ENCODE peak calls at places on chromosomes 1 and 21, in six cellular contexts. O, F, P, I, T and V are unnamed samples.

GRCh38 chr1:18288609-18289219 is 181.1 kb downstream of the IGSF21 start:
- DNase-seq in O (no peak), F (peak; percentile 30), P (no peak), I (no peak), T (no peak), V (no peak)

GRCh38 chr1:17251699-17252376 is 2.9 kb downstream of the PADI3 start:
- DNase-seq in O (no peak), F (no peak), P (no peak), I (no peak), T (no peak), V (no peak)

GRCh38 chr1:205810448-205811157 is 2.4 kb downstream of the SLC41A1 start:
- DNase-seq in O (no peak), F (peak; percentile 43), P (no peak), I (no peak), T (no peak), V (no peak)

GRCh38 chr1:175269151-175269550 is 76.6 kb upstream of the KIAA0040 start:
- DNase-seq in O (no peak), F (no peak), P (no peak), I (no peak), T (no peak), V (no peak)

GRCh38 chr1:217140041-217140901 is 417.0 kb upstream of the ESRRG start:
- DNase-seq in O (no peak), F (no peak), P (no peak), I (no peak), T (peak; percentile 59), V (no peak)

GRCh38 chr1:151968058-151968457 is 25.6 kb downstream of the S100A10 start:
- DNase-seq in O (no peak), F (peak; percentile 51), P (no peak), I (no peak), T (peak; percentile 67), V (no peak)

GRCh38 chr1:183877321-183877720 is 72.4 kb downstream of the RGL1 start:
- DNase-seq in O (peak; percentile 66), F (no peak), P (peak; percentile 90), I (peak; percentile 72), T (no peak), V (peak; percentile 86)

GRCh38 chr1:62437273-62437945 is 560 bp downstream of the USP1 start:
- DNase-seq in O (no peak), F (peak; percentile 41), P (peak; percentile 81), I (no peak), T (no peak), V (no peak)

GRCh38 chr1:205263580-205264190 is 35.9 kb downstream of the TMCC2 start:
- DNase-seq in O (no peak), F (peak; percentile 75), P (no peak), I (no peak), T (no peak), V (no peak)

GRCh38 chr1:2258996-2259395 is 30.9 kb downstream of the SKI start:
- DNase-seq in O (no peak), F (no peak), P (no peak), I (no peak), T (no peak), V (peak; percentile 78)

GRCh38 chr1:206723500-206724472 is 39.1 kb downstream of the MAPKAPK2 start:
- DNase-seq in O (no peak), F (no peak), P (peak; percentile 79), I (no peak), T (no peak), V (peak; percentile 63)

GRCh38 chr1:111275079-111275478 is 15.6 kb upstream of the CHIA start:
- DNase-seq in O (peak; percentile 25), F (no peak), P (peak; percentile 84), I (peak; percentile 18), T (no peak), V (no peak)

GRCh38 chr1:177013273-177013672 is 151.2 kb downstream of the ASTN1 start:
- DNase-seq in O (no peak), F (no peak), P (no peak), I (no peak), T (no peak), V (no peak)

GRCh38 chr21:39316729-39317128 is 3.3 kb upstream of the BRWD1 start:
- DNase-seq in O (no peak), F (no peak), P (no peak), I (no peak), T (no peak), V (no peak)

GRCh38 chr1:9196129-9197040 is 38.2 kb upstream of the H6PD start:
- DNase-seq in O (peak; percentile 83), F (peak; percentile 65), P (peak; percentile 82), I (peak; percentile 73), T (peak; percentile 82), V (no peak)

GRCh38 chr1:8816831-8817412 is 518 bp downstream of the RERE start:
- DNase-seq in O (no peak), F (peak; percentile 51), P (peak; percentile 74), I (peak; percentile 58), T (peak; percentile 70), V (peak; percentile 87)

GRCh38 chr1:30735124-30735523 is 11.7 kb upstream of the MATN1 start:
- DNase-seq in O (no peak), F (no peak), P (no peak), I (no peak), T (no peak), V (peak; percentile 68)

GRCh38 chr1:205583461-205584130 is 48.2 kb downstream of the ELK4 start:
- DNase-seq in O (no peak), F (no peak), P (peak; percentile 30), I (no peak), T (no peak), V (no peak)

GRCh38 chr1:3668585-3669300 is 16.4 kb downstream of the TP73 start:
- DNase-seq in O (no peak), F (peak; percentile 68), P (peak; percentile 66), I (no peak), T (peak; percentile 83), V (peak; percentile 95)

DNA sequence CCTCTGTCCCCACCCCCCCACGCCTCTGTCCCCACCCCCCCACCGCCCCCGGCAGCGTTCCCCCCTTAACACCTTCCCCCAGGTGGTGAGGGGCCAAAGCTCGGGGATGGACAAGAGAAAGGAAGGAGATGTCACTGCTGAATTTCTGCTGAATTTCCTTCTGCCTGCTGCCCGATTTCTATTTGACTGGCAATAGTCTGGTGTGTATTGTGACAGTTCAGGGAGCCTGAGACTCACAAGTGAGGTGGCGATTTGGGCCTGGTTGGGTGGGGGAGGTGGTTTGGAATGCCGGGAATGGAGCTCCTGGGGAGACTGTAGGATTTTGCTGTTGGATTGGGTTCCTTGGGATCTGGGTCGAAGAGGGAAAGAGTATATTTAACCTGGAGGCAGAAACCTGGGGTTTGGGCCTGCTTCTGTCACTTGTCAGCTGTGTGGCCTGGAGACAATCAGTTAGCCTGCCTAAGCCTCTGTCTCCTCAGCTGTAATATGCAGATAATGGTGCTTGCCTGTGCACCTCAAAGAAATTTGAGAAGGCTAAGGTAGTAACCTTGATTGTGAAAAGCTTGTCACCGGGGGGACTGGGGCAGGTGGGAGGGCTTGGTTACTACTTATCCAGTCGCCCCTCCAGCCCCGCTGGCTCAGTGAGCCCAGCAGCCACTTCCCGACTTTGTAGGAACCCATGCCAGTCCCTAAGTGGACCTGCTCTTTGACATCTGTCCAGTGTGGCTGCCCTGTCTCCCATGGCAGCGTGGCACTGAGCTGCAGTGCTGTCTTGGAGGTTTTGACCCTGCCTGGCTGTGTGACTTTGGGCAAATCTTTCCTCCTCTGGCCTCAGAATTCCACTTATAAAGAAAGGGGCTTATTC is 7.7 kb upstream of the LMNA start:
- DNase-seq in O (no peak), F (peak; percentile 64), P (peak; percentile 67), I (no peak), T (peak; percentile 82), V (peak; percentile 29)
- H3K4me3 ChIP-seq in O (peak overlapping the region; percentile 12), F (no peak overlapping the region), P (peak overlapping the region; percentile 3), I (no peak overlapping the region), T (peak overlapping the region; percentile 32), V (peak overlapping the region; percentile 33)

GRCh38 chr1:225611537-225612223 is 41.2 kb downstream of the ENAH start:
- DNase-seq in O (no peak), F (no peak), P (no peak), I (no peak), T (no peak), V (no peak)
- TF ChIP-seq EP300 in O (no peak), F (no peak), P (no peak), I (no peak), T (no peak), V (no peak)

DNA sequence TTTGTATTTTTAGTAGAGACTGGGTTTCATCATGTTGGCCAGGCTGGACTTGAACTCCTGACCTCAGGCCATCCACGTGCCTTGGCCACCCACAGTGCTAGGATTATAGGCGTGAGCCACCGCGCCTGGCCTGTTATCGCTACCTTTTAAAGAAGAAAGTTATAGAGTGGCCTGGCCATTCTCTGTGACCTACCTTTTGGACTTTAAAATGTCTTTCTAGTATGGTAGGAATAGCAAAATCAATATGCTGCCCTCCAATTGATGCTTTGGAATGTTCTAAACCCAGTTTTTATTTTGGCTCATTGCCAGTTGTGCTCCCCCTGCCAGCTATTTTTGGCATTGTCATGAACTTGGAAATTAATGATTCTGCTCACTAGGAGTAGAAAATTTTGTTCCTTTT is 19.9 kb downstream of the HIPK1 start:
- DNase-seq in O (no peak), F (peak; percentile 65), P (no peak), I (no peak), T (no peak), V (no peak)
- TF ChIP-seq CTCF in O (peak; percentile 25), F (peak; percentile 57), P (peak; percentile 16), I (no peak), T (no peak), V (peak; percentile 47)

GRCh38 chr1:95021085-95021484 is 51.7 kb downstream of the ALG14 start:
- DNase-seq in O (no peak), F (no peak), P (no peak), I (no peak), T (no peak), V (no peak)

GRCh38 chr1:95022527-95022926 is 50.2 kb downstream of the ALG14 start:
- DNase-seq in O (no peak), F (no peak), P (no peak), I (no peak), T (no peak), V (no peak)

GRCh38 chr1:95023399-95024050 is 49.2 kb downstream of the ALG14 start:
- DNase-seq in O (no peak), F (no peak), P (no peak), I (no peak), T (no peak), V (no peak)

GRCh38 chr1:95018602-95019369 is 54.0 kb downstream of the ALG14 start:
- DNase-seq in O (no peak), F (no peak), P (no peak), I (no peak), T (no peak), V (peak; percentile 36)

DNA sequence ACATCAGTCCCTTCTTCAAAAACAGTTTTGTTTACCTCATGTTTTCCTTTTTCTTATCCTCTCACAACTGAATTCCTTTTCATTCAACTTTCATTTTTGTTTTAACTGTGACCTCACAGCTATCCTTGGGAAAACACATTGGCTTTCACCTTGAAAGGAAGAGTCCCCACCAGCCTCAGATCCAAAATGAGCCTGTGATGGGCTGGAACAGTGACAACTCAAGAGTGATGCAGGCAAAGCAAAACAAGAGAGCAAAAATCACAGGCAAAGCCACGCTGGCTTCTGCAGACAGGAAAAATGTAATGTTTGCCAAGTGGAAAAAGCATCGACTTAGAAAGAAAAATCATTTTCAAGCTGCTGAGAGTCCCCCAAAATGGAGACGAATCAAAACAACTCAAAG is 51.0 kb downstream of the ALG14 start:
- DNase-seq in O (no peak), F (no peak), P (peak; percentile 75), I (no peak), T (no peak), V (no peak)
- H3K4me3 ChIP-seq in O (peak overlapping the region; percentile 10), F (no peak overlapping the region), P (no peak overlapping the region), I (peak overlapping the region; percentile 1), T (no peak overlapping the region), V (no peak overlapping the region)

GRCh38 chr1:153880962-153881361 is 41.8 kb downstream of the GATAD2B start:
- DNase-seq in O (peak; percentile 67), F (peak; percentile 32), P (peak; percentile 93), I (peak; percentile 81), T (no peak), V (peak; percentile 86)
- TF ChIP-seq EP300 in O (no peak), F (no peak), P (no peak), I (no peak), T (no peak), V (no peak)

GRCh38 chr1:99707535-99708142 is 58.8 kb downstream of the FRRS1 start:
- DNase-seq in O (peak; percentile 73), F (peak; percentile 56), P (peak; percentile 74), I (peak; percentile 70), T (peak; percentile 82), V (no peak)
- TF ChIP-seq CTCF in O (peak; percentile 84), F (peak; percentile 64), P (peak; percentile 72), I (peak; percentile 95), T (peak; percentile 71), V (peak; percentile 86)